ENCODE peak calls at places on chromosome 14, in four cellular contexts. Y, C, V and M are unnamed samples.

GRCh38 chr14:90996967-90997366 is 63.5 kb downstream of the RPS6KA5 start:
- DNase-seq in V (no peak), Y (no peak), C (no peak), M (no peak)

GRCh38 chr14:23559921-23560520 is 4.0 kb downstream of the THTPA start:
- DNase-seq in Y (no peak), C (no peak), V (no peak), M (no peak)

GRCh38 chr14:20970983-20971704 is 15.9 kb downstream of the RNASE2 start:
- DNase-seq in Y (peak), C (peak), V (peak), M (peak)

GRCh38 chr14:23376477-23377200 is at the start of gene CMTM5:
- DNase-seq in V (no peak), C (peak), Y (no peak), M (no peak)

GRCh38 chr14:60274448-60274847 is 25.4 kb downstream of the PPM1A start:
- DNase-seq in V (no peak), C (no peak), Y (no peak), M (no peak)

GRCh38 chr14:75222208-75222701 is 45.8 kb upstream of the TMED10 start:
- DNase-seq in V (peak), Y (no peak), C (no peak), M (no peak)

GRCh38 chr14:52267501-52268190 is at the start of gene PTGDR:
- DNase-seq in C (peak), V (no peak), Y (no peak), M (no peak)

GRCh38 chr14:23430733-23431105 is 4.7 kb downstream of the MYH7 start:
- DNase-seq in V (no peak), C (no peak), Y (no peak), M (no peak)

GRCh38 chr14:98926151-98926550 is 345.8 kb downstream of the BCL11B start:
- DNase-seq in V (no peak), Y (no peak), C (no peak), M (no peak)

GRCh38 chr14:71439247-71439646 is 493.0 kb upstream of the RGS6 start:
- DNase-seq in C (no peak), V (no peak), Y (no peak), M (no peak)

DNA sequence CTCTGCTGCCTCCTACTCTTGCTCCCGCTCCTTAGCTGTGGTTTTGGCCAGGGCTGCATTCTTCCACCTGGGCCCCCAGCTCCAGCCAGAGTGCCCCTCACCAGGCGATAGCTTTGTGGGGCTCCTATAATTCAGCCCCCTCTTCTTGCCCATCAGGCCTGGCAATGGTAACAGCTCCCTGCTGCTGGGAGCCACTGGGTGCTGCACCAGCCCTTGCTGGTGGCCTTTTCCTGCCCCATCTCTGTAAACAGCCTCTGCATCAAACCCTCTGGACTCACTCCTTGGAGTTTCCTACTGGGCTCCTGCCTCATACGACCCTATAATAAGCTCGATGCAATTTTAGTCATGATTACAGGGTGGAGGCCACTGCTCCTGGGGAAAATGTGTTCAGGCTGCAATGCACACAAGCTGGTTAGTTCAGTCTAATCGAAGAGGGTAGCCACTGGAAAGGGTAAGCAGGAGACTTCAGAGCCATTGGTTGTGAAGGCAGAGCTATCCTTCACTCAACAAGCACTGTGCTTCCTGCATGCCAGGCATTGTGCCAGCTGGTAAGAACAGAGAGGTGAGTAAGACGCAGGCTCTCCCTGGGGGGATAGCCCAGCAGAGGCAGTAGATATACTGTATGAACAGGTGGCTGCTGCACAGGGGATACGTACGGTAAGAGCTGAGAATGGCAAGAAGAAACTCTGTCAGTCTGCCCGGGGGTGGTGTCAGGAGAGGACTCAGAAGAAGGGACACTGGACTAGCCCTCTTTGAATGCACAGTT is 24.7 kb downstream of the CLMN start:
- DNase-seq in Y (no peak), V (no peak), C (no peak), M (no peak)
- H3K27ac ChIP-seq in Y (no peak), V (no peak), C (no peak), M (no peak)

GRCh38 chr14:50402965-50403364 is 6.3 kb upstream of the CDKL1 start:
- DNase-seq in C (no peak), V (no peak), Y (no peak), M (no peak)

GRCh38 chr14:50397461-50398196 is 948 bp upstream of the CDKL1 start:
- DNase-seq in V (peak), C (no peak), Y (no peak), M (no peak)

GRCh38 chr14:50400461-50400860 is 3.8 kb upstream of the CDKL1 start:
- DNase-seq in C (no peak), Y (no peak), V (no peak), M (no peak)

GRCh38 chr14:50396636-50397460 is at the start of gene CDKL1:
- DNase-seq in C (peak), V (peak), Y (peak), M (no peak)

DNA sequence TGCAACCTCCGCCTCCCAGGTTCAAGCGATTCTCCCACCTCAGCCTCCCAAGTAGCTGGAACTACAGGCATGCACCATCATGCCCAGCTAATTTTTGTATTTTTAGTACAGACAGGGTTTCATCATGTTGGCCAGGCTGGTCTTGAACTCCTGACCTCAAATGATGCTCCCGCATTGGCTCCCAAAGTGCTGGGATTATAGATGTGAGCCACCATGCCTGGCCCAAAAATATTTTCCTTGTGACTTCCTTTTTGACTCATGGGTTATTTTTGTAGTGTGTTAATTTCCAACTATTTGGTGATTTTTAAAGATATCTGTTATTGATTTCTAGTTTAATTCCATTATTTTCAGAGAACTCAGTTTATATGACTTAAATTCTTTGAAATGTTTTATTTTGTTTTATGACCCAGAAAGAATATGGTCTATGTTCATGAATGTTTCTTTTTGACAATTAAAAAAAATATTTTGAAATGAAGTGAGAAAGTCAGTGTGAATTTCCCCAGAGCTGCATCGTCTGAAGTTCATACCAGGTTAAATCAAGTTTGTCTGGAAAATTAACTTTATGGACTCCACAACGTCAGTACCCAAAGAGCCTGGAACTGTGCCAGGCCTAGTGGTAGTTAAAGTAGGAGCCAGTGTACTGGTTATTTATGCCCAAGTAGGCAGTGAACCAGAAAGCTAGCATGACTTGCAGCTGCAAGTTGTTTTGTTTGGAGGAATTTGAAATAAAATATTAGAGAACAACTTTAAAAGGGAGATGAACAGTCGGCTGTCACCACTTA is 2.8 kb upstream of the CDKL1 start:
- DNase-seq in C (no peak), Y (no peak), V (peak), M (no peak)
- H3K27ac ChIP-seq in C (no peak), Y (no peak), V (no peak), M (no peak)

GRCh38 chr14:103607039-103607668 is 21.9 kb upstream of the KLC1 start:
- DNase-seq in V (peak), Y (peak), C (peak), M (peak)
- H3K27ac ChIP-seq in V (no peak), Y (no peak), C (no peak), M (peak)

DNA sequence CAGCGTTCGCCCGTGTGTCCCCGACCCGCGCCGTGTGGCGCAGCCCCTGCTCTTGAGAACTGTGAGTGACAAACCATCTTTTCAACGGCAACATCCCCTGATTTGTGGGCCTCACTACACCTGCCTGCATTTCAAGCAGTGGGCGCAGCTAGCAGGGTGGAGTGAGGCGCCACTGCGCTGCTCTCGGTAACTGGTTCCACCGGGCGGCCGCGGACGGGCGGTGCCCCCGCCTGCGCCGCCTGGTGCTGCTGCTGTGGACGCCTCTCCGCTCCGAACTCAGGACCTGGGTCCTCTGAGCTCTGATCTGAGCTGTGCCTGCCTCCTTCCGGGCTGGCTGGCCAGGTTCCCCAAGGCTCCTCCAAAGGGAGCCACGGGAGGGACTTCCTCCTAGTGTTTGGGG is 5.9 kb upstream of the DEGS2 start:
- DNase-seq in C (peak), V (no peak), Y (no peak), M (no peak)
- H3K27ac ChIP-seq in C (no peak), V (no peak), Y (no peak), M (no peak)

DNA sequence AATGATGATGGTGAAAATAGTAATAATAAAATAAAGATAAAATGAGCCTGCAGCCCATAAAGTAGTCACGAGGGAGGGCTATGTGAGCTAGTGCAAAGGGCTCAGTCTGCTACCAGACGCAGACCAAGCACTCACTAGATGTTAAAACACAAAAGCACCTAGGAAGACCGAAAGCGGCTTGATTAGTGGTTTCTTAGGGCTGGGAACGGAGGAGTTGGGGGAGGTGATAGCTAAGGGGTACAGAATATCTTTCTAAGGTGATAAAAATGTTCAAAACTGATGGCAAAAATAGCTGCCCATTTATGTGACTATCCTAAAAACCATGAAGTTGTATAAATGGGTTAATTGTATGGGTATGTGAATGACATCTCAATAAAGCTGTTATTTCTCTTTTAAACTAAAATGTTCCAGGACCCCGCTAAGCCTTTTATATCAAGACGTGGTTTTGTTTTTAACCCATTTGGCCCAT is 39.6 kb downstream of the ACTN1 start:
- DNase-seq in C (no peak), Y (no peak), V (no peak), M (no peak)
- H3K27ac ChIP-seq in C (peak), Y (peak), V (no peak), M (no peak)